ENCODE peak calls at places on chromosome 1, in ten cellular contexts. Q is endothelial cell; H is AG08395; R is HFF-Myc; L is thoracic aorta; O is amniotic stem cell; M is activated T-helper 1 cell treated with anti-CD3 and anti-CD28 coated beads, Interleukin-2, amount 50 U/mL, for 16 hours; G is activated CD4-positive, alpha-beta T cell treated with anti-CD3 and anti-CD28 coated beads, Interleukin-2, amount 50 U/mL, for 1 hour; I is mucosa of descending colon; B is ACHN. D is an unnamed sample.

GRCh38 chr1:204331275-204331674 is 28.5 kb downstream of the PLEKHA6 start:
- DNase-seq in O (no peak), R (no peak), H (no peak), L (no peak), B (no peak), M (no peak), G (no peak), I (peak), Q (no peak), D (no peak)

GRCh38 chr1:121515235-121515634 is 330.5 kb downstream of the SRGAP2C start:
- DNase-seq in L (no peak), O (no peak), R (no peak), G (no peak), Q (no peak), B (no peak), M (no peak), H (no peak), I (no peak), D (no peak)

GRCh38 chr1:93694039-93694438 is 12.4 kb upstream of the BCAR3 start:
- DNase-seq in M (no peak), O (no peak), R (no peak), G (no peak), B (peak), L (no peak), Q (no peak), I (no peak), H (peak), D (no peak)

GRCh38 chr1:231518485-231519035 is 9.9 kb upstream of the TSNAX start:
- DNase-seq in Q (no peak), L (no peak), G (no peak), B (no peak), O (no peak), I (no peak), H (no peak), R (no peak), M (no peak), D (no peak)

GRCh38 chr1:207672525-207673130 is 27.7 kb downstream of the CR1L start:
- DNase-seq in M (no peak), B (no peak), O (peak), I (no peak), R (peak), L (no peak), H (peak), Q (peak), G (no peak), D (no peak)

GRCh38 chr1:226697608-226698544 is 41.2 kb downstream of the ITPKB start:
- DNase-seq in Q (no peak), M (no peak), H (no peak), B (no peak), G (no peak), R (no peak), L (no peak), I (no peak), O (no peak), D (no peak)

GRCh38 chr1:39435597-39435996 is 55.8 kb upstream of the BMP8A start:
- DNase-seq in L (no peak), M (no peak), G (no peak), R (no peak), H (no peak), Q (no peak), I (no peak), O (no peak), B (no peak), D (no peak)

GRCh38 chr1:150626150-150626549 is 3.3 kb downstream of the ENSA start:
- DNase-seq in I (no peak), M (no peak), B (no peak), H (no peak), G (no peak), L (no peak), O (no peak), Q (no peak), R (no peak), D (no peak)

GRCh38 chr1:202254454-202255252 is 61.1 kb downstream of the LGR6 start:
- DNase-seq in R (no peak), B (no peak), Q (no peak), O (no peak), I (no peak), L (no peak), M (no peak), G (no peak), H (no peak), D (no peak)

GRCh38 chr1:43938892-43939587 is 5.4 kb downstream of the ARTN start:
- DNase-seq in H (no peak), B (no peak), Q (no peak), G (no peak), M (no peak), R (no peak), I (no peak), O (no peak), L (no peak), D (no peak)

GRCh38 chr1:167455786-167456446 is 62.4 kb downstream of the CD247 start:
- DNase-seq in H (peak), R (no peak), Q (peak), B (no peak), O (no peak), M (no peak), G (peak), L (no peak), I (no peak), D (peak)

GRCh38 chr1:2046953-2047748 is 3.1 kb upstream of the PRKCZ start:
- DNase-seq in L (no peak), G (no peak), H (no peak), I (peak), O (no peak), B (no peak), M (no peak), Q (no peak), R (no peak), D (no peak)

GRCh38 chr1:22709227-22709626 is 1.4 kb upstream of the EPHB2 start:
- DNase-seq in R (no peak), Q (peak), L (no peak), O (no peak), M (no peak), I (no peak), G (no peak), B (peak), H (no peak), D (no peak)

GRCh38 chr1:111140680-111140967 is 601 bp downstream of the CEPT1 start:
- DNase-seq in Q (peak), R (no peak), G (no peak), L (no peak), O (peak), B (peak), H (peak), I (no peak), M (no peak), D (no peak)

GRCh38 chr1:116284819-116285390 is 88.1 kb upstream of the ATP1A1 start:
- DNase-seq in R (no peak), G (no peak), M (no peak), I (no peak), H (no peak), Q (no peak), L (no peak), O (no peak), B (no peak), D (no peak)

GRCh38 chr1:195097316-195097715 is 1510.9 kb downstream of the KCNT2 start:
- DNase-seq in R (no peak), H (no peak), I (no peak), Q (no peak), L (no peak), G (no peak), B (peak), O (no peak), M (no peak), D (no peak)

GRCh38 chr1:204989266-204990058 is 53.5 kb upstream of the CNTN2 start:
- DNase-seq in M (peak), L (no peak), Q (peak), I (no peak), H (peak), O (peak), B (peak), G (peak), R (peak), D (peak)

GRCh38 chr1:166819982-166820381 is 19.3 kb upstream of the POGK start:
- DNase-seq in B (no peak), G (no peak), O (no peak), I (no peak), L (no peak), M (no peak), R (no peak), H (no peak), Q (no peak), D (no peak)

GRCh38 chr1:19390901-19391595 is 78.9 kb downstream of the SLC66A1 start:
- DNase-seq in H (peak), M (peak), G (peak), R (peak), L (no peak), Q (peak), B (peak), I (no peak), O (peak), D (peak)

GRCh38 chr1:117735045-117735992 is 129.5 kb downstream of the TENT5C start:
- DNase-seq in I (no peak), Q (no peak), H (peak), L (no peak), M (no peak), O (no peak), R (no peak), B (peak), G (no peak), D (peak)

GRCh38 chr1:2821970-2822620 is 20.6 kb upstream of the TTC34 start:
- DNase-seq in H (no peak), I (peak), G (peak), M (peak), Q (peak), L (no peak), O (no peak), B (no peak), R (no peak), D (peak)

GRCh38 chr1:94667716-94668282 is 126.2 kb upstream of the F3 start:
- DNase-seq in I (no peak), G (no peak), Q (no peak), L (no peak), H (no peak), B (no peak), M (no peak), R (no peak), O (no peak), D (no peak)

GRCh38 chr1:35371506-35371905 is 103.0 kb downstream of the ZMYM4 start:
- DNase-seq in H (no peak), O (no peak), G (no peak), B (no peak), I (no peak), Q (no peak), M (no peak), L (no peak), R (no peak), D (no peak)

GRCh38 chr1:59565611-59566410 is 248.9 kb upstream of the HOOK1 start:
- DNase-seq in O (no peak), G (no peak), R (peak), M (no peak), Q (no peak), B (no peak), H (peak), L (no peak), I (no peak), D (no peak)

GRCh38 chr1:231385118-231385748 is 36.9 kb downstream of the EGLN1 start:
- DNase-seq in I (no peak), L (no peak), M (no peak), H (no peak), G (no peak), R (no peak), B (no peak), Q (no peak), O (no peak), D (no peak)

GRCh38 chr1:203572134-203572625 is 54.5 kb upstream of the ATP2B4 start:
- DNase-seq in G (no peak), Q (peak), B (no peak), O (no peak), R (no peak), I (no peak), M (no peak), L (no peak), H (peak), D (no peak)

GRCh38 chr1:153513023-153513422 is 22.8 kb downstream of the S100A6 start:
- DNase-seq in O (no peak), H (no peak), B (peak), M (no peak), G (no peak), I (peak), L (no peak), R (no peak), Q (no peak), D (no peak)

GRCh38 chr1:226128487-226129075 is 58.0 kb downstream of the ACBD3 start:
- DNase-seq in G (no peak), Q (no peak), L (no peak), B (no peak), M (no peak), R (no peak), I (peak), H (peak), O (no peak), D (no peak)

GRCh38 chr1:45155423-45155822 is 51.0 kb downstream of the ZSWIM5 start:
- DNase-seq in B (no peak), I (no peak), M (no peak), H (no peak), G (no peak), R (no peak), O (no peak), L (no peak), Q (no peak), D (no peak)

GRCh38 chr1:205811660-205812059 is 1.3 kb downstream of the SLC41A1 start:
- DNase-seq in H (peak), I (no peak), O (no peak), Q (no peak), L (no peak), M (no peak), B (no peak), R (no peak), G (no peak), D (no peak)

GRCh38 chr1:10033359-10033845 is 644 bp downstream of the UBE4B start:
- DNase-seq in O (no peak), H (no peak), I (no peak), R (no peak), L (no peak), B (peak), M (no peak), Q (peak), G (no peak), D (no peak)

GRCh38 chr1:116224561-116224960 is 113.4 kb downstream of the MAB21L3 start:
- DNase-seq in B (no peak), G (no peak), M (no peak), I (no peak), R (no peak), H (no peak), Q (no peak), L (no peak), O (no peak), D (no peak)

GRCh38 chr1:12409676-12410075 is 179.8 kb downstream of the VPS13D start:
- DNase-seq in H (no peak), M (no peak), O (no peak), L (no peak), Q (no peak), I (no peak), G (no peak), B (no peak), R (no peak), D (no peak)

GRCh38 chr1:175725684-175726083 is 17.7 kb downstream of the TNR start:
- DNase-seq in Q (peak), H (no peak), M (no peak), R (peak), B (peak), I (no peak), L (no peak), G (no peak), O (no peak), D (no peak)

GRCh38 chr1:15332525-15332924 is 77.2 kb upstream of the EFHD2 start:
- DNase-seq in L (no peak), G (no peak), H (no peak), O (no peak), M (no peak), I (no peak), Q (no peak), B (no peak), R (no peak), D (no peak)

GRCh38 chr1:91801496-91802115 is 84.3 kb downstream of the TGFBR3 start:
- DNase-seq in O (no peak), M (no peak), R (no peak), G (no peak), H (no peak), I (no peak), L (no peak), Q (no peak), B (no peak), D (no peak)